ENCODE peak calls at places on chromosomes 2 and 18, in five cellular contexts. J, W, Z, M and Y are unnamed samples.

GRCh38 chr2:85741811-85742507 is 11.8 kb upstream of the ATOH8 start:
- DNase-seq in W (peak; percentile 74), M (peak; percentile 77), Z (peak; percentile 74), J (peak; percentile 93), Y (no peak)

GRCh38 chr2:27724905-27725693 is 46.4 kb upstream of the MRPL33 start:
- DNase-seq in J (peak; percentile 58), Z (no peak), W (no peak), M (no peak), Y (no peak)

GRCh38 chr2:239790313-239790712 is 234.8 kb downstream of the NDUFA10 start:
- DNase-seq in M (no peak), Z (no peak), W (peak; percentile 26), J (no peak), Y (no peak)

GRCh38 chr2:237240252-237240651 is 154.6 kb downstream of the COPS8 start:
- DNase-seq in W (no peak), J (no peak), Z (no peak), M (no peak), Y (no peak)

GRCh38 chr2:215839816-215840215 is 173.5 kb downstream of the MREG start:
- DNase-seq in Z (no peak), M (no peak), W (no peak), J (no peak), Y (no peak)

GRCh38 chr2:140990416-140990815 is 1140.4 kb downstream of the LRP1B start:
- DNase-seq in Z (peak; percentile 48), J (peak; percentile 89), W (no peak), M (peak; percentile 83), Y (no peak)

GRCh38 chr2:7703048-7703447 is 785.8 kb downstream of the RNF144A start:
- DNase-seq in M (no peak), J (no peak), W (no peak), Z (no peak), Y (no peak)

GRCh38 chr2:205811387-205811786 is 129.1 kb downstream of the NRP2 start:
- DNase-seq in Z (no peak), J (no peak), W (no peak), M (no peak), Y (no peak)

GRCh38 chr2:176412136-176412535 is 142.9 kb downstream of the MTX2 start:
- DNase-seq in W (no peak), M (no peak), J (no peak), Z (no peak), Y (no peak)

GRCh38 chr18:37575646-37576045 is 10.0 kb upstream of the CELF4 start:
- DNase-seq in Z (no peak), M (no peak), J (no peak), W (no peak), Y (no peak)

GRCh38 chr2:88239781-88240180 is 69.6 kb downstream of the THNSL2 start:
- DNase-seq in Z (no peak), M (no peak), J (no peak), W (no peak), Y (no peak)